ENCODE peak calls at places on chromosomes 2 and 18, in six cellular contexts. F is heart left ventricle; J is IMR-90; X is breast epithelium; N is effector memory CD4-positive, alpha-beta T cell; Z is PC-3. V is an unnamed sample. For H3K4me1, the result is how much of the 10 kb centered on the place peaks cover.

GRCh38 chr2:20444993-20445910 is 1.6 kb upstream of the RHOB start:
- DNase-seq in Z (no peak), N (no peak), X (no peak), F (no peak), J (no peak), V (no peak)

GRCh38 chr18:32930695-32931301 is 158.0 kb upstream of the KLHL14 start:
- DNase-seq in N (no peak), F (no peak), J (peak), X (no peak), Z (peak), V (no peak)

GRCh38 chr2:157193461-157193860 is 64.0 kb upstream of the GALNT5 start:
- DNase-seq in F (no peak), N (no peak), J (no peak), Z (no peak), X (no peak), V (no peak)

GRCh38 chr2:64769392-64770044 is 115.8 kb upstream of the SERTAD2 start:
- DNase-seq in N (no peak), J (no peak), X (no peak), Z (no peak), F (no peak), V (no peak)

GRCh38 chr2:219521066-219521880 is 7.0 kb downstream of the ASIC4 start:
- DNase-seq in X (no peak), J (peak), N (no peak), F (no peak), Z (peak), V (no peak)

GRCh38 chr2:232543928-232544631 is 4.6 kb downstream of the CHRNG start:
- DNase-seq in N (no peak), X (no peak), J (no peak), F (no peak), Z (no peak), V (no peak)

GRCh38 chr18:60372598-60372997 is at the start of gene MC4R:
- DNase-seq in F (peak), J (peak), X (no peak), Z (peak), N (no peak), V (peak)

GRCh38 chr2:53520630-53520940 is 247.0 kb upstream of the CHAC2 start:
- DNase-seq in F (no peak), X (no peak), Z (no peak), J (no peak), N (no peak), V (no peak)

GRCh38 chr2:209431701-209432100 is 7.9 kb downstream of the MAP2 start:
- DNase-seq in J (peak), F (no peak), N (no peak), Z (peak), X (peak), V (no peak)

GRCh38 chr2:156944871-156945270 is 312.6 kb upstream of the GALNT5 start:
- DNase-seq in J (no peak), N (no peak), Z (no peak), F (no peak), X (no peak), V (no peak)

GRCh38 chr2:113920996-113921395 is 31.1 kb downstream of the ACTR3 start:
- DNase-seq in N (no peak), X (no peak), Z (no peak), J (peak), F (no peak), V (no peak)

GRCh38 chr2:120176526-120176925 is 46.7 kb downstream of the TMEM185B start:
- DNase-seq in F (no peak), Z (no peak), N (no peak), X (no peak), J (no peak), V (no peak)

GRCh38 chr2:65137197-65137780 is 7.4 kb upstream of the RAB1A start:
- DNase-seq in N (no peak), F (no peak), X (no peak), Z (no peak), J (no peak), V (no peak)

GRCh38 chr18:45386256-45386655 is 229.0 kb upstream of the SLC14A2 start:
- DNase-seq in J (peak), X (no peak), N (no peak), F (no peak), Z (peak), V (no peak)

GRCh38 chr2:150292807-150293206 is 194.7 kb downstream of the RND3 start:
- DNase-seq in X (no peak), Z (no peak), N (no peak), J (peak), F (no peak), V (no peak)

GRCh38 chr2:235225261-235225660 is 268.6 kb upstream of the AGAP1 start:
- DNase-seq in X (no peak), F (no peak), Z (no peak), J (no peak), N (no peak), V (no peak)

DNA sequence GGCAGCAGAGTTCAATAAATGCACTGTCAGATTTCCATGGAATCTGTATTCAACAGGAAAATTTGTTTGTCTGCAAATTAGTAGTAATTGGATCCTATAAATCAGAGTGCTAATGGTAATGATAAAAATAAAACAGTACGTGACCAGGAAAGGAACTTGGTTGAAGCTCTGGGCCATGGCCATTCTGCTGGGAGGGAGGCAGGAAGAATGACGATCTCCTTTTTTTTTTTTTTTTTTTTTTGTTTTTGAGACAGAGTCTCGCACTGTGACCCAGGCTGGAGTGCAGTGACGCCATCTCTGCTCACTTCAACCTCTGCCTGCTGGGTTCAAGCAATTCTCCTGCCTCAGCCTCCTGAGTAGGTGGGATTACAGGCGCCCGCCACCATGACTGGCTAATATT is 94.8 kb upstream of the SEC11C start:
- DNase-seq in N (no peak), X (no peak), J (no peak), F (no peak), Z (no peak), V (no peak)
- H3K4me1 ChIP-seq in N (under half), X (under half), J (under half), F (under half), Z (under half), V (under half)

DNA sequence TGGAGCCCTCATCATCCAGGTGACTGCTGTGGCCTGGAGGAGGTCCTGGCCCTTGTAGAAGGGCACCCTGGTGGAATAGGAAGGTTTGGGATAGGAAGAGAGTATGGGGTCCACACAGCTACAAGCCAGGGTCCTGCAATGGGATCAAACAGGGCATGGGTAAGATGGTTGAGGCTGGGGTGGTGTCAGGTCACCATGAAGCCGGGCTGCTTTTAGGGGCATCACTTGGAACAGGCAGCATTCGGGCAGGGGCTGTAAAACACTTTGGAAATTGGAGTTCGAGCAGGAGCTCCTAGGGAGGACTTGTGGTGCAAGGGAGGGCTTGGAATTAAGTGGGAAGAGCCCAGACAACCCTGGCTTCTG is 47.1 kb upstream of the PLB1 start:
- DNase-seq in F (no peak), J (no peak), Z (no peak), X (no peak), N (no peak), V (no peak)
- H3K4me1 ChIP-seq in F (under half), J (under half), Z (half or more), X (under half), N (under half), V (under half)

GRCh38 chr18:2970344-2970743 is 42.6 kb downstream of the LPIN2 start:
- DNase-seq in N (no peak), X (no peak), Z (no peak), J (no peak), F (no peak), V (no peak)
- H3K4me1 ChIP-seq in N (half or more), X (under half), Z (under half), J (under half), F (half or more), V (half or more)

GRCh38 chr2:197427986-197428385 is 6.8 kb downstream of the SF3B1 start:
- DNase-seq in N (no peak), F (no peak), Z (no peak), X (no peak), J (no peak), V (no peak)
- H3K4me1 ChIP-seq in N (half or more), F (half or more), Z (under half), X (under half), J (under half), V (half or more)

GRCh38 chr2:43303889-43304288 is 77.5 kb upstream of the ZFP36L2 start:
- DNase-seq in F (no peak), J (no peak), Z (no peak), X (no peak), N (no peak), V (no peak)
- H3K4me1 ChIP-seq in F (half or more), J (under half), Z (under half), X (under half), N (under half), V (half or more)

GRCh38 chr2:100244881-100245605 is 77.3 kb downstream of the LONRF2 start:
- DNase-seq in N (no peak), X (no peak), Z (peak), J (peak), F (no peak), V (no peak)

GRCh38 chr2:100242416-100242815 is 79.9 kb downstream of the LONRF2 start:
- DNase-seq in F (no peak), X (no peak), Z (no peak), N (no peak), J (peak), V (no peak)

GRCh38 chr2:100245681-100246080 is 76.6 kb downstream of the LONRF2 start:
- DNase-seq in X (no peak), N (no peak), J (no peak), F (no peak), Z (no peak), V (no peak)

GRCh38 chr2:100242891-100243670 is 79.2 kb downstream of the LONRF2 start:
- DNase-seq in N (peak), J (peak), Z (peak), F (peak), X (peak), V (peak)

GRCh38 chr2:100243671-100244030 is 78.7 kb downstream of the LONRF2 start:
- DNase-seq in F (no peak), N (no peak), Z (no peak), X (no peak), J (no peak), V (no peak)
- H3K4me1 ChIP-seq in F (under half), N (under half), Z (under half), X (under half), J (under half), V (under half)

GRCh38 chr18:69349912-69350597 is 50.6 kb upstream of the DOK6 start:
- DNase-seq in J (no peak), N (no peak), Z (no peak), X (no peak), F (no peak), V (no peak)
- H3K4me1 ChIP-seq in J (under half), N (under half), Z (under half), X (under half), F (under half), V (under half)

GRCh38 chr2:189560273-189560586 is 20.4 kb downstream of the SLC40A1 start:
- DNase-seq in N (no peak), J (no peak), X (no peak), Z (no peak), F (no peak), V (no peak)

GRCh38 chr2:189558516-189559263 is 21.9 kb downstream of the SLC40A1 start:
- DNase-seq in N (no peak), J (no peak), F (no peak), Z (no peak), X (no peak), V (no peak)

GRCh38 chr2:189555243-189555642 is 25.3 kb downstream of the SLC40A1 start:
- DNase-seq in N (no peak), J (peak), X (no peak), F (no peak), Z (peak), V (no peak)

GRCh38 chr2:189559579-189560272 is 20.9 kb downstream of the SLC40A1 start:
- DNase-seq in J (no peak), N (no peak), F (peak), X (no peak), Z (no peak), V (peak)

DNA sequence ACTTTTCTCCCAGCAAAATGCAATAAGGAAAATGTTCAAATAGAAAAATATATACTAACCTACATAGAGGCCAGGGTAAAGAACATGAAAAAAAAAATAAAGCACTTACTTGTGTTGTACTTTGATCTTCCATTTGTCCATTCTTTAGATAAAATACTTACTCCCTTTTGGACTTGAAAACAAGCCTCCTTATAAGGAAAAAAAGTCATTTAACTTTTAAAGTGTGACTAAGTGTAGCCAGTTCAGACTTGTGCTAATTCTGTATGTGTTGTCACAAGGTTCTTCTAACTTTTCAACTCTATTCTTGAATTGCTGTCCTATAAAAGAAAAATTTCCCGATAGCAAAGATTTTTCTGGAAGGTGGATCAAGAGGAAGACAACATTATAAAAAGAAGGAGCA is 23.2 kb downstream of the SLC40A1 start:
- DNase-seq in F (no peak), J (peak), Z (no peak), X (no peak), N (no peak), V (no peak)
- H3K4me1 ChIP-seq in F (half or more), J (under half), Z (under half), X (under half), N (under half), V (half or more)

DNA sequence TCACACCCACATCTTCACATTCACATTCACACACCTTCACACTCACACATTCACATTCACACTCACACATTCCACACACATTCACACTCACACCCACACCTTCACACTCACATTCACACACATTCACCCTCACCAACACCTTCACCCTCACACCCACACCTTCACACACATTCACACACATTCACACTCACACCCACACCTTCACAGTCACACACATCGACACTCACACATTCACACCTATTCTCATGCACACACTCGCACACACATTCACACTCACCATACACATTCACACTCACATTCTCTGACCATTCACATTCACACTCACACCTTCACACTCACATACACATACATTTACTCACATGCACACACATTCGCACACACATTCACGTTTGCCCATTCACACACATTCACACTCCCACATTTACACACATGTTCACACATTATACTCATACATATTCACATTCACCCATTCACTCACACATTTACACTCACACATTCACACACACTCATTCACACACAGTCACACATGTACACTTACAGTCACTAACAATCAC is 62.7 kb downstream of the BIN1 start:
- DNase-seq in J (no peak), X (no peak), N (no peak), Z (no peak), F (no peak), V (no peak)
- H3K4me1 ChIP-seq in J (under half), X (under half), N (under half), Z (under half), F (under half), V (under half)